ENCODE peak calls at places on chromosomes 4 and X, in seven cellular contexts. G is HCT116, A is HepG2, W is GM12878, S is SK-N-SH, K is A549, Q is K562. L is an unnamed sample.
A peak's percentile ranks its signal among the peaks of the same experiment; 100 is the strongest.

GRCh38 chr4:151940290-151940689 is 179.5 kb upstream of the GATB start:
- DNase-seq in G (no peak), A (no peak), W (no peak), S (no peak), K (no peak), Q (no peak), L (no peak)

GRCh38 chr4:185755451-185755850 is 56.5 kb downstream of the SORBS2 start:
- DNase-seq in G (no peak), A (no peak), W (no peak), S (no peak), K (no peak), Q (no peak), L (no peak)

GRCh38 chrX:15471016-15471415 is 22.1 kb downstream of the PIR start:
- DNase-seq in G (peak; percentile 27), A (peak; percentile 32), W (peak; percentile 27), S (peak; percentile 54), K (peak; percentile 19), Q (peak; percentile 38), L (peak; percentile 65)

GRCh38 chr4:29051381-29051965 is 1668.7 kb upstream of the PCDH7 start:
- DNase-seq in G (no peak), A (no peak), W (no peak), S (no peak), K (no peak), Q (no peak), L (peak; percentile 33)

GRCh38 chrX:28847423-28847822 is 260.2 kb downstream of the IL1RAPL1 start:
- DNase-seq in G (peak; percentile 67), A (no peak), W (no peak), S (no peak), K (peak; percentile 1), Q (no peak), L (no peak)

GRCh38 chr4:113744667-113745241 is 16.8 kb downstream of the CAMK2D start:
- DNase-seq in G (no peak), A (no peak), W (no peak), S (no peak), K (no peak), Q (no peak), L (no peak)

GRCh38 chrX:53563324-53563723 is 123.2 kb downstream of the HUWE1 start:
- DNase-seq in G (no peak), A (no peak), W (no peak), S (no peak), K (no peak), Q (no peak), L (no peak)

GRCh38 chrX:14029425-14030247 is at the start of gene GEMIN8:
- DNase-seq in G (peak; percentile 84), A (peak; percentile 71), W (peak; percentile 46), S (peak; percentile 92), K (peak; percentile 59), Q (peak; percentile 83), L (peak; percentile 81)

GRCh38 chr4:81424336-81424735 is 47.4 kb downstream of the RASGEF1B start:
- DNase-seq in G (no peak), A (no peak), W (no peak), S (no peak), K (no peak), Q (no peak), L (peak; percentile 17)

GRCh38 chrX:40068048-40068447 is 29.7 kb downstream of the BCOR start:
- DNase-seq in G (no peak), A (no peak), W (no peak), S (no peak), K (no peak), Q (no peak), L (no peak)

GRCh38 chr4:1019726-1020470 is 8.5 kb downstream of the FGFRL1 start:
- DNase-seq in G (no peak), A (no peak), W (no peak), S (no peak), K (no peak), Q (peak; percentile 15), L (no peak)

GRCh38 chrX:131895002-131895401 is 128.1 kb upstream of the STK26 start:
- DNase-seq in G (no peak), A (no peak), W (no peak), S (no peak), K (no peak), Q (no peak), L (no peak)

GRCh38 chr4:88900432-88900831 is 156.6 kb downstream of the FAM13A start:
- DNase-seq in G (no peak), A (no peak), W (no peak), S (no peak), K (no peak), Q (no peak), L (no peak)

GRCh38 chr4:8472689-8473197 is 32.2 kb downstream of the TRMT44 start:
- DNase-seq in G (no peak), A (no peak), W (no peak), S (no peak), K (no peak), Q (no peak), L (no peak)

GRCh38 chr4:109811707-109812106 is 3.9 kb upstream of the GAR1 start:
- DNase-seq in G (no peak), A (no peak), W (no peak), S (no peak), K (no peak), Q (no peak), L (no peak)

GRCh38 chrX:148567229-148567628 is 66.8 kb downstream of the AFF2 start:
- DNase-seq in G (no peak), A (no peak), W (no peak), S (no peak), K (no peak), Q (peak; percentile 10), L (no peak)

GRCh38 chr4:2771264-2771663 is 15.1 kb upstream of the TNIP2 start:
- DNase-seq in G (no peak), A (no peak), W (no peak), S (no peak), K (no peak), Q (no peak), L (no peak)

GRCh38 chr4:184932343-184932742 is 85.9 kb upstream of the HELT start:
- DNase-seq in G (no peak), A (no peak), W (no peak), S (peak; percentile 60), K (no peak), Q (no peak), L (no peak)

GRCh38 chrX:109952050-109952449 is 50.9 kb upstream of the TMEM164 start:
- DNase-seq in G (no peak), A (no peak), W (no peak), S (no peak), K (no peak), Q (no peak), L (no peak)

GRCh38 chr4:149264093-149264733 is 551.4 kb downstream of the IQCM start:
- DNase-seq in G (peak; percentile 48), A (peak; percentile 50), W (peak; percentile 4), S (peak; percentile 8), K (no peak), Q (peak; percentile 31), L (peak; percentile 75)

GRCh38 chr4:143700420-143701352 is at the start of gene FREM3:
- DNase-seq in G (no peak), A (no peak), W (no peak), S (peak; percentile 19), K (no peak), Q (no peak), L (peak; percentile 72)

GRCh38 chr4:3710451-3711182 is 55.6 kb upstream of the ADRA2C start:
- DNase-seq in G (no peak), A (no peak), W (no peak), S (no peak), K (no peak), Q (no peak), L (no peak)

GRCh38 chrX:38474543-38474942 is 86.8 kb upstream of the TSPAN7 start:
- DNase-seq in G (no peak), A (no peak), W (no peak), S (no peak), K (no peak), Q (no peak), L (peak; percentile 9)

GRCh38 chr4:150769235-150769634 is 187.3 kb downstream of the MAB21L2 start:
- DNase-seq in G (peak; percentile 74), A (peak; percentile 67), W (no peak), S (no peak), K (peak; percentile 10), Q (no peak), L (no peak)

GRCh38 chr4:73486497-73486896 is 5.0 kb downstream of the AFM start:
- DNase-seq in G (no peak), A (no peak), W (no peak), S (no peak), K (no peak), Q (no peak), L (no peak)

GRCh38 chr4:154741877-154742851 is 1.6 kb upstream of the LRAT start:
- DNase-seq in G (no peak), A (no peak), W (no peak), S (peak; percentile 30), K (no peak), Q (no peak), L (peak; percentile 84)
- H3K4me2 ChIP-seq in G (no peak overlapping the region), A (no peak overlapping the region), W (no peak overlapping the region), S (peak overlapping the region; percentile 28), K (no peak overlapping the region), Q (no peak overlapping the region), L (peak overlapping the region; percentile 82)

GRCh38 chr4:46934731-46935130 is 25.7 kb upstream of the COX7B2 start:
- DNase-seq in G (no peak), A (peak; percentile 21), W (no peak), S (no peak), K (no peak), Q (no peak), L (no peak)

GRCh38 chr4:46927201-46927600 is 18.2 kb upstream of the COX7B2 start:
- DNase-seq in G (no peak), A (no peak), W (no peak), S (no peak), K (no peak), Q (no peak), L (no peak)

GRCh38 chr4:46933686-46934085 is 24.6 kb upstream of the COX7B2 start:
- DNase-seq in G (no peak), A (no peak), W (no peak), S (no peak), K (no peak), Q (no peak), L (no peak)

GRCh38 chr4:46930866-46931265 is 21.8 kb upstream of the COX7B2 start:
- DNase-seq in G (no peak), A (no peak), W (no peak), S (no peak), K (no peak), Q (no peak), L (no peak)

GRCh38 chr4:46931981-46932380 is 22.9 kb upstream of the COX7B2 start:
- DNase-seq in G (no peak), A (peak; percentile 3), W (peak; percentile 2), S (no peak), K (no peak), Q (no peak), L (peak; percentile 75)
- TF ChIP-seq CTCF in G (no peak), A (peak; percentile 58), W (peak; percentile 63), S (peak; percentile 77), K (no peak), Q (no peak), L (peak; percentile 84)

GRCh38 chrX:104172788-104173187 is 6.5 kb downstream of the FAM199X start:
- DNase-seq in G (no peak), A (no peak), W (no peak), S (no peak), K (no peak), Q (no peak), L (no peak)
- TF ChIP-seq REST in G (no peak), A (no peak), W (no peak), S (no peak), K (no peak), Q (no peak), L (no peak)

DNA sequence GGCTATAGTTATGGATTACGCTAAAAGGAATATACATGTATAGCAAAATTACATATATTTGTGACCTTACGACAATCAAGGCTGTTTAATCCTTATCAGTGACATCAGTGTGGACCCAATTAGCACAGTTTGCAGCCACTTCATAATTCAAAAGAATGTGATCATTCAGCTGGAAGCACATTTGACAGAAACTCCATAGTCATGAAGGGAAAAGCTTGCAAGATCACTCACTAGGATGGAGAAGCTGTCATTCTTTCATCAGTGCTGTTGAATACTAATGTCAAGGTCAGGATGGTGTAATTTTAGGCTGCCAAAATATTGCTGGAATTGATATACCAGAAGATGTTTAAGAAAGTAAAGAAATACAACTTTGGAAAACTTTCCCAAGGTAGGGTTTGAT is 1074.8 kb upstream of the TENM3 start:
- DNase-seq in G (no peak), A (no peak), W (no peak), S (no peak), K (no peak), Q (no peak), L (no peak)
- H3K4me2 ChIP-seq in G (no peak overlapping the region), A (no peak overlapping the region), W (no peak overlapping the region), S (no peak overlapping the region), K (no peak overlapping the region), Q (no peak overlapping the region), L (no peak overlapping the region)